ENCODE peak calls at places on chromosomes 16 and 17, in eight cellular contexts. V is Peyer's patch, H is prostate gland, B is RWPE1, C is glutamatergic neuron, A is endodermal cell, K is thyroid gland, F is endothelial cell. S is an unnamed sample.

GRCh38 chr17:58215685-58216084 is 3.4 kb downstream of the MKS1 start:
- DNase-seq in C (no peak), B (no peak), V (no peak), F (no peak), H (no peak), A (peak), K (no peak), S (no peak)

GRCh38 chr17:5019475-5019956 is 15.7 kb downstream of the SLC52A1 start:
- DNase-seq in K (no peak), A (peak), H (no peak), V (no peak), C (no peak), F (no peak), B (peak), S (no peak)

GRCh38 chr16:55663770-55664677 is 8.2 kb downstream of the SLC6A2 start:
- DNase-seq in F (no peak), A (no peak), K (no peak), C (no peak), V (no peak), B (peak), H (no peak), S (no peak)

GRCh38 chr16:11201498-11202259 is 54.3 kb downstream of the SOCS1 start:
- DNase-seq in K (no peak), A (peak), H (no peak), C (no peak), B (peak), V (no peak), F (no peak), S (peak)

GRCh38 chr17:64504769-64505319 is 1.2 kb downstream of the DDX5 start:
- DNase-seq in H (peak), A (no peak), C (no peak), V (no peak), F (no peak), K (no peak), B (no peak), S (no peak)

GRCh38 chr16:27154573-27155521 is 48.5 kb upstream of the KDM8 start:
- DNase-seq in V (peak), C (peak), B (peak), A (peak), K (peak), H (peak), F (peak), S (peak)

GRCh38 chr16:74100405-74101316 is 196.0 kb upstream of the PSMD7 start:
- DNase-seq in V (no peak), K (no peak), F (no peak), A (peak), H (no peak), C (no peak), B (no peak), S (no peak)

GRCh38 chr17:43039646-43040045 is 14.6 kb downstream of the RND2 start:
- DNase-seq in B (no peak), K (no peak), H (no peak), A (no peak), V (no peak), F (no peak), C (no peak), S (no peak)

GRCh38 chr17:69060835-69061234 is at the start of gene ABCA9:
- DNase-seq in H (no peak), K (no peak), F (no peak), B (no peak), A (no peak), V (no peak), C (no peak), S (no peak)

GRCh38 chr16:2904922-2905240 is 6.8 kb upstream of the FLYWCH1 start:
- DNase-seq in K (peak), V (no peak), H (no peak), F (no peak), C (peak), B (no peak), A (no peak), S (no peak)

GRCh38 chr17:62650587-62650986 is 23.1 kb downstream of the MRC2 start:
- DNase-seq in H (no peak), V (no peak), K (no peak), A (no peak), B (no peak), F (no peak), C (no peak), S (no peak)

GRCh38 chr17:18966831-18967624 is 15.1 kb downstream of the SLC5A10 start:
- DNase-seq in F (peak), C (no peak), A (peak), H (no peak), K (peak), B (no peak), V (no peak), S (peak)

GRCh38 chr17:57440522-57441269 is 184.4 kb downstream of the MSI2 start:
- DNase-seq in B (peak), K (peak), V (no peak), F (peak), A (peak), C (peak), H (peak), S (peak)

GRCh38 chr16:81094771-81095251 is 1.4 kb downstream of the GCSH start:
- DNase-seq in F (no peak), H (no peak), V (no peak), K (peak), B (no peak), C (no peak), A (no peak), S (no peak)

GRCh38 chr17:79548116-79548515 is 62.7 kb downstream of the RBFOX3 start:
- DNase-seq in H (no peak), V (no peak), A (no peak), B (no peak), K (no peak), C (no peak), F (no peak), S (no peak)

GRCh38 chr17:1002412-1002753 is 5.5 kb downstream of the TIMM22 start:
- DNase-seq in A (no peak), H (no peak), F (no peak), V (no peak), B (no peak), K (no peak), C (no peak), S (no peak)

GRCh38 chr16:53775106-53775820 is 71.3 kb downstream of the FTO start:
- DNase-seq in V (no peak), F (no peak), C (no peak), A (no peak), B (no peak), H (no peak), K (no peak), S (no peak)

GRCh38 chr17:75516619-75517276 is 420 bp downstream of the TSEN54 start:
- DNase-seq in B (no peak), C (peak), V (no peak), F (peak), H (no peak), A (peak), K (peak), S (peak)

GRCh38 chr16:25568991-25569390 is 122.8 kb upstream of the HS3ST4 start:
- DNase-seq in V (no peak), H (no peak), F (no peak), K (no peak), A (no peak), C (no peak), B (no peak), S (no peak)

GRCh38 chr17:11954961-11955360 is 42.3 kb downstream of the ZNF18 start:
- DNase-seq in B (no peak), F (no peak), H (no peak), A (no peak), K (no peak), V (no peak), C (no peak), S (no peak)

GRCh38 chr16:4802659-4803287 is 340 bp upstream of the ROGDI start:
- DNase-seq in H (peak), K (peak), A (peak), V (peak), F (peak), B (peak), C (peak), S (peak)

GRCh38 chr17:51322390-51323029 is 62.2 kb downstream of the UTP18 start:
- DNase-seq in C (no peak), B (no peak), A (peak), V (no peak), F (no peak), H (no peak), K (no peak), S (no peak)

GRCh38 chr17:42677921-42678781 is 1.4 kb upstream of the PLEKHH3 start:
- DNase-seq in H (peak), B (peak), C (peak), V (peak), K (peak), A (peak), F (peak), S (peak)

GRCh38 chr16:46728804-46729203 is 19.3 kb downstream of the MYLK3 start:
- DNase-seq in B (no peak), A (no peak), H (no peak), F (no peak), K (no peak), V (no peak), C (no peak), S (no peak)

GRCh38 chr16:88922114-88922825 is 54.7 kb downstream of the CBFA2T3 start:
- DNase-seq in F (no peak), B (peak), V (peak), C (no peak), K (peak), A (peak), H (peak), S (no peak)

GRCh38 chr16:80023865-80024264 is 423.3 kb upstream of the MAF start:
- DNase-seq in C (no peak), H (no peak), F (no peak), B (no peak), A (no peak), K (no peak), V (no peak), S (no peak)

GRCh38 chr17:32355649-32356377 is 5.9 kb downstream of the ZNF207 start:
- DNase-seq in H (no peak), K (no peak), A (no peak), C (no peak), F (no peak), V (no peak), B (no peak), S (no peak)

GRCh38 chr17:31680126-31680525 is 178.9 kb downstream of the COPRS start:
- DNase-seq in F (no peak), C (no peak), V (no peak), B (no peak), K (no peak), A (peak), H (no peak), S (no peak)

GRCh38 chr17:82193520-82194236 is 19.0 kb downstream of the CCDC57 start:
- DNase-seq in B (no peak), A (no peak), F (no peak), V (peak), H (no peak), K (no peak), C (no peak), S (no peak)

GRCh38 chr17:27982688-27983087 is 59.8 kb upstream of the NLK start:
- DNase-seq in H (no peak), A (peak), V (no peak), K (no peak), F (no peak), C (no peak), B (no peak), S (no peak)

GRCh38 chr17:81710514-81711308 is 1.4 kb upstream of the SLC25A10 start:
- DNase-seq in B (no peak), H (no peak), C (no peak), K (peak), F (no peak), V (peak), A (peak), S (no peak)

GRCh38 chr17:61235821-61236197 is 163.8 kb upstream of the TBX2 start:
- DNase-seq in F (no peak), C (no peak), B (no peak), K (peak), H (peak), A (no peak), V (no peak), S (no peak)

GRCh38 chr17:32268734-32269288 is 3.2 kb downstream of the RHBDL3 start:
- DNase-seq in C (no peak), F (no peak), H (no peak), K (no peak), B (no peak), A (peak), V (no peak), S (no peak)

GRCh38 chr16:82016964-82017363 is 5.7 kb upstream of the SDR42E1 start:
- DNase-seq in K (no peak), C (no peak), V (no peak), B (no peak), F (no peak), H (no peak), A (no peak), S (no peak)

GRCh38 chr17:40303009-40303657 is 5.8 kb upstream of the RARA start:
- DNase-seq in A (peak), V (no peak), H (no peak), K (peak), C (no peak), B (peak), F (peak), S (no peak)

GRCh38 chr16:11004957-11005610 is 60.7 kb downstream of the CLEC16A start:
- DNase-seq in V (no peak), A (no peak), C (no peak), F (no peak), H (no peak), B (no peak), K (peak), S (no peak)

DNA sequence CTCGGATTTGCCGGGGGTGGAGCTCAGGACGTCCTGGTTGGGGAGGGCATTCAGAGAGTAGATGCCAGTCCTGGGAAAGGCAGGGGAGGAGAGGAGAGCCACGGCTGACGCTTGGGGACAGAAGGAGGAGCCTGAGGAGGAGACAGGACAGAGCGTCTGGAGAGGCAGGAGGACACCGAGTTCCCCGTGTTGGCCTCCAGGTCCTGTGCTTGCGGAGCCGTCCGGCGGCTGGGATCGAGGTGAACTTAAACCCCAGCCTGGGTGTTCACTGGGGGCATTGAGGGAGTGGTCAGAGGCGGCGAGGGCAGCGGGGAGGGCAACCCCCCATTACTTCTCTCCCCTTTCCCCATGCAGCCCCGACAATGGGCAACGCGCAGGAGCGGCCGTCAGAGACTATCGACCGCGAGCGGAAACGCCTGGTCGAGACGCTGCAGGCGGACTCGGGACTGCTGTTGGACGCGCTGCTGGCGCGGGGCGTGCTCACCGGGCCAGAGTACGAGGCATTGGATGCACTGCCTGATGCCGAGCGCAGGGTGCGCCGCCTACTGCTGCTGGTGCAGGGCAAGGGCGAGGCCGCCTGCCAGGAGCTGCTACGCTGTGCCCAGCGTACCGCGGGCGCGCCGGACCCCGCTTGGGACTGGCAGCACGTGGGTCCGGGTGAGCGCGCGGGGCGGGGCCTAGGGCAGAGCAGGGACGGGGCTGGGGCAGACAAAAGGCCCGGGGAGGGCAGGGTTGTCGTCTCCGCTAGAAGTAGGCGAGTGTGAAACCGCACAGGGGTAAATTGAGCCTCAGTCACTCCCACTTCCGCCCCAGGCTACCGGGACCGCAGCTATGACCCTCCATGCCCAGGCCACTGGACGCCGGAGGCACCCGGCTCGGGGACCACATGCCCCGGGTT is 3.7 kb downstream of the NOL3 start:
- DNase-seq in F (peak), A (peak), K (peak), V (peak), H (peak), C (peak), B (peak), S (peak)
- TF ChIP-seq CTCF in F (peak), A (peak), K (peak), V (no peak), H (no peak), C (no peak), B (peak), S (no peak)

DNA sequence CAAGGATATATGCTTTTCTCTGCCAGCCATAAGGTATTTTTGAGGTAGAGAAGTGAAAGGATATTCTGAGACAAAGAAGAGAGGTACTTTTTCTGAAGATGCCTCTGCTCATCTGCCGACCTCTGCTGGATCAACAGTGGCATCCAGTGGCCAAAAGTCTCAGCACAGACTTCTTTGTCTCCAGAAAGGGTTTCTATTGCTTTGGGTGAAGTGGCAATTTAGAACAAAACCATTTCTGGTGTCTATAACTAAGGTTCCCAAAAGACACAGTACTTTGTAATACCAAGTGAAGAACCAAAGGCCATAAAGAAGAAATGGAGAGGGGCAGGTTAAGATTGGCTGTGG is 155.2 kb upstream of the C17orf78 start:
- DNase-seq in K (peak), F (peak), B (no peak), C (peak), A (peak), H (no peak), V (no peak), S (peak)
- TF ChIP-seq CTCF in K (no peak), F (no peak), B (no peak), C (no peak), A (peak), H (no peak), V (no peak), S (peak)

DNA sequence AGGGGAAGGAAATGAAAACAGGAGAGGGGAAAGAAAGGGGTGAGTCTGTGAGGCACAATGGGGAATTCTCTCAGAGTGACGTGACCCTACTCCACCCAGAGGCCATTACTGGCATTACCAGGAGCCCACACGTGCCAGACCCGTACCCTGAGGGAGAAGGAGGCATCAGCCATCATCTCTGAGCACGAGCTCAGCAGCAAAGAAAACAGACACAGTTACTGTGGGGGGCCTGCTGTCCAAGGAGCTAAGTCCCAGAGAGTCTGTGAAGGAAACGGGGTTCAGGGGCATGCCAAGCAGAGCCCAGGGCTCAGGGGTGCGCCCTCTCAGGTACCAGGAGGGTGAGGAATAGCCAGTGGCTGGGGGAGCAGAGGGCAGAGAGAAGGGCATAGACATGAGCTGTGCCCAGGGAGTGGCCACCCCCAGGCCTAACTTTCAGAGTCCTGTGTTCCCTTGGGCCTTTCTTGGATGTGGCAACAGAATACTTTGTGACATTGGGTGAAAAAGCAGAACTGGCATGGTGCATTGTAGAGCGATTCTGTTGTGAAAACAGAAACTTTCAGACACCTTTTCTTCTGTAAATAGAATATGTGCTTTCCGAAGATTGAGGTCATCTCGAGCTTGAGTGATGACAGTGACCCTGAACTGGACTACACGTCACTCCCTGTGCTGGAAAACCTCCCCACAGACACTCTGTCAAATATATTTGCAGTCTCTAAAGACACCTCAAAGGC is 11.3 kb downstream of the TAF1C start:
- DNase-seq in K (peak), B (peak), V (peak), H (peak), A (peak), F (peak), C (peak), S (peak)
- TF ChIP-seq CTCF in K (peak), B (peak), V (peak), H (peak), A (peak), F (peak), C (peak), S (peak)

DNA sequence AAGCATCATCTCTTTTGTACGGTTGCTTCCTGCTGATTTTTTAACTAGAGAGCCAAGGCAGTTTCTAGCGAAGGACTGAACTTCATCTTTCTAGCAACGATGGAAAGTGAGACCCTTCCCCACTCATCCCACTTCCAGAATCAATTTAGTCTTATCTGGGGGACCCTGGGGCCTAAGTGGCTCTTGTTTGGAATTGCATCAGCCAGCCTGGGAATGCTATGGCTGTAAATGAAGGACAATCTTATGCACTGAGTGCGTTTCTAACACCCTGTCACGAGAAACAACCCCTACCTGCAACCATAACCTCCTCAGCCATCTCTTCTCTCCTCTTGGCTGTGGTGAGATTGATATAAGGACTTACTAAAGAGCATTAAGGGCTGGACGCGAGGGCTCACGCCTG is 64.8 kb downstream of the ERCC4 start:
- DNase-seq in K (no peak), B (no peak), V (no peak), A (no peak), F (no peak), C (no peak), H (no peak), S (no peak)
- TF ChIP-seq CTCF in K (no peak), B (no peak), V (no peak), A (no peak), F (no peak), C (no peak), H (no peak), S (no peak)

GRCh38 chr17:17570207-17570797 is 21.2 kb downstream of the PEMT start:
- DNase-seq in C (peak), K (peak), V (peak), B (no peak), A (peak), F (peak), H (peak), S (peak)

GRCh38 chr17:17569691-17570090 is 21.8 kb downstream of the PEMT start:
- DNase-seq in B (no peak), F (no peak), K (no peak), C (no peak), H (no peak), V (no peak), A (no peak), S (no peak)

GRCh38 chr17:17567631-17568030 is 23.9 kb downstream of the PEMT start:
- DNase-seq in V (no peak), H (peak), A (no peak), F (no peak), C (no peak), B (no peak), K (peak), S (no peak)

GRCh38 chr17:17567114-17567513 is 24.4 kb downstream of the PEMT start:
- DNase-seq in F (no peak), C (no peak), A (no peak), V (no peak), K (no peak), B (no peak), H (no peak), S (no peak)

GRCh38 chr17:17568772-17569195 is 22.7 kb downstream of the PEMT start:
- DNase-seq in F (peak), B (peak), H (peak), C (peak), K (peak), V (peak), A (peak), S (peak)
- TF ChIP-seq CTCF in F (peak), B (peak), H (peak), C (peak), K (peak), V (no peak), A (peak), S (peak)

S was measured in nephron progenitor cell.